ENCODE peak calls at places on chromosomes 5 and 9, in four cellular contexts. W is left ventricle myocardium inferior; O is tibial nerve; M is CD4-positive, CD25-positive, alpha-beta regulatory T cell. G is an unnamed sample.

GRCh38 chr9:71968541-71969090 is 57.2 kb downstream of the C9orf85 start:
- DNase-seq in W (no peak), O (no peak), M (no peak), G (no peak)

GRCh38 chr5:157390179-157390923 is 69.7 kb upstream of the NIPAL4 start:
- DNase-seq in W (no peak), O (no peak), M (peak; percentile 65), G (no peak)

GRCh38 chr9:91151014-91151740 is 210.5 kb downstream of the AUH start:
- DNase-seq in W (no peak), O (peak; percentile 52), M (peak; percentile 77), G (no peak)

GRCh38 chr9:105883847-105884246 is 189.5 kb downstream of the TMEM38B start:
- DNase-seq in W (no peak), O (no peak), M (no peak), G (no peak)

GRCh38 chr5:141716009-141716408 is 34.0 kb upstream of the ARAP3 start:
- DNase-seq in W (no peak), O (no peak), M (no peak), G (no peak)

GRCh38 chr5:6302099-6302498 is 76.2 kb downstream of the MED10 start:
- DNase-seq in W (no peak), O (no peak), M (no peak), G (no peak)

GRCh38 chr9:90322296-90322695 is 320.3 kb downstream of the DIRAS2 start:
- DNase-seq in W (no peak), O (no peak), M (no peak), G (no peak)

GRCh38 chr5:322942-323879 is 1.7 kb downstream of the AHRR start:
- DNase-seq in W (no peak), O (no peak), M (no peak), G (no peak)

GRCh38 chr5:179868541-179868940 is 9.9 kb upstream of the MRNIP start:
- DNase-seq in W (no peak), O (no peak), M (no peak), G (peak; percentile 45)

GRCh38 chr5:170327802-170328201 is 30.2 kb upstream of the LCP2 start:
- DNase-seq in W (no peak), O (no peak), M (no peak), G (no peak)

GRCh38 chr5:109387408-109387974 is 22.3 kb downstream of the PJA2 start:
- DNase-seq in W (no peak), O (no peak), M (no peak), G (no peak)

GRCh38 chr9:27664136-27664819 is 91.0 kb upstream of the C9orf72 start:
- DNase-seq in W (no peak), O (no peak), M (no peak), G (no peak)

GRCh38 chr5:59829389-59829788 is 64.1 kb downstream of the PDE4D start:
- DNase-seq in W (no peak), O (no peak), M (no peak), G (no peak)

GRCh38 chr5:50667079-50667652 is 729 bp downstream of the PARP8 start:
- DNase-seq in W (peak; percentile 70), O (peak; percentile 22), M (no peak), G (peak; percentile 82)

GRCh38 chr5:112174959-112175594 is 244.0 kb downstream of the EPB41L4A start:
- DNase-seq in W (no peak), O (peak; percentile 43), M (peak; percentile 40), G (no peak)

GRCh38 chr5:157543825-157544622 is 31.6 kb downstream of the ADAM19 start:
- DNase-seq in W (no peak), O (no peak), M (no peak), G (no peak)

GRCh38 chr9:136803551-136804508 is 3.9 kb upstream of the RABL6 start:
- DNase-seq in W (no peak), O (no peak), M (no peak), G (no peak)

GRCh38 chr9:80522465-80522864 is 950.7 kb downstream of the TLE4 start:
- DNase-seq in W (no peak), O (no peak), M (no peak), G (no peak)

GRCh38 chr5:81242906-81243436 is 9.8 kb downstream of the CKMT2 start:
- DNase-seq in W (no peak), O (no peak), M (no peak), G (no peak)

GRCh38 chr5:123670981-123671557 is 159.1 kb downstream of the CSNK1G3 start:
- DNase-seq in W (no peak), O (peak; percentile 77), M (peak; percentile 10), G (no peak)

GRCh38 chr5:134242146-134242545 is 16.3 kb upstream of the PPP2CA start:
- DNase-seq in W (peak; percentile 30), O (peak; percentile 23), M (no peak), G (no peak)

GRCh38 chr9:68498816-68499215 is 41.9 kb downstream of the TMEM252 start:
- DNase-seq in W (no peak), O (no peak), M (no peak), G (no peak)

DNA sequence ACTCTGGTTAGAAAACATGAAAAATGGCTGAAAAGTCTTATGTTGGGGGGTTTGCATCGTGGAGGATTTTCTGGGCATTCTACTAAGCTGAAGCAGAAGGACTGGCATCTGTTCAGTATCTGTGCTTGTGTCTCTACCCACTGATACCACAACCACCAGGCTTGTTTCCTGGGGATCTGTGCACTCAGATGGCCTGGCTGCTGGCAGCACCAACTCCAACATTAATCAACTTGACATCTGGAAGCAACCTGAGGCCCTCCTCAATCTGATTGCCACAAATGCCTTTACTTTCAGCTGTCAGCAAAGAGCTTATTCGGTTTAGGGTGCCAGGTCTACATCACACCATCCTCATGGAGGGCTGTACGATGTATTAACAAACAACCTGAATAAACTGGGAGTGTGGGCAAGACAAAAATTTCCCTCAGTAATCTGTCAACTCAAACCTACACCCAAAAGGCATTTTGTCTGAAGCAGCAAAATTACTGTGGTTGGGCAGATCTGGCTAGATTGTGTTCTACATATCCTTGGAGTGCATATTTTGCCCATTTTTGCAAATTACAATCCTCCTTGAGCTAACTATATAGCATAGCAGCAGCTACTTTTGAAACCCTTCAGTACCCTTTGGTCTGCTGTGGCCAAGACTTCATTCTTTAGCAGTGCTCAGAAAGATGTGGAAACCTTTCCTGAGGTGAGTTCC is 74.6 kb downstream of the FOXD1 start:
- DNase-seq in W (no peak), O (no peak), M (no peak), G (no peak)
- H3K4me1 ChIP-seq in W (no peaks in the 10 kb centered on the region), O (no peaks in the 10 kb centered on the region), M (no peaks in the 10 kb centered on the region), G (no peaks in the 10 kb centered on the region)

GRCh38 chr5:150641826-150642566 is 1.5 kb downstream of the SYNPO start:
- DNase-seq in W (no peak), O (no peak), M (no peak), G (no peak)
- H3K4me1 ChIP-seq in W (peaks cover 100% of the 10 kb centered on the region), O (peaks cover 88% of the 10 kb centered on the region), M (no peaks in the 10 kb centered on the region), G (peaks cover 87% of the 10 kb centered on the region)

GRCh38 chr5:113608113-113608551 is 94.6 kb downstream of the YTHDC2 start:
- DNase-seq in W (no peak), O (no peak), M (no peak), G (no peak)
- H3K4me1 ChIP-seq in W (no peaks in the 10 kb centered on the region), O (no peaks in the 10 kb centered on the region), M (no peaks in the 10 kb centered on the region), G (peaks cover 4% of the 10 kb centered on the region)

GRCh38 chr9:18260527-18260926 is 213.4 kb upstream of the ADAMTSL1 start:
- DNase-seq in W (no peak), O (no peak), M (no peak), G (no peak)
- H3K4me1 ChIP-seq in W (peaks cover 7% of the 10 kb centered on the region), O (peaks cover 2% of the 10 kb centered on the region), M (no peaks in the 10 kb centered on the region), G (no peaks in the 10 kb centered on the region)

DNA sequence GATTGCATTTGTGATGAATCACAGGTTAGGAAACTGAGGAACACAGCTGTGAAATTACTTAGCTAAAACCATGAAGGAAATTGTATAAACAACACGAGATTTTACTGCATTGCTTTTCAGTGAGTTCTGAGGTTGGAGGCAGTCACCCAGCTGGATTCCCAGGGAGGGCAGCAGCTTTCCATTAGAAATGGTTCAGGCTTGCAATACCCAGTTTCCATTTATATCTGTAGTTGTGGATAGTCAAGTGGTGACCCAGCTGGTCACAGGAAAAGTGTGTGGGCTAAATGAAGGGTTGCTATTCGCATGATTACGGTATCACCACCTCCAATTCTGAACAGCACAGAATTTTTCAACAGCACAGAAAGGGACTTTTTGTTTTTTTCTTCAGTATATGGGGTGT is 34.3 kb upstream of the SPATA31D4 start:
- DNase-seq in W (no peak), O (no peak), M (no peak), G (no peak)
- H3K4me1 ChIP-seq in W (no peaks in the 10 kb centered on the region), O (no peaks in the 10 kb centered on the region), M (no peaks in the 10 kb centered on the region), G (no peaks in the 10 kb centered on the region)

GRCh38 chr5:147635882-147636531 is 126.1 kb upstream of the DPYSL3 start:
- DNase-seq in W (no peak), O (no peak), M (no peak), G (no peak)
- H3K4me1 ChIP-seq in W (no peaks in the 10 kb centered on the region), O (no peaks in the 10 kb centered on the region), M (no peaks in the 10 kb centered on the region), G (no peaks in the 10 kb centered on the region)

DNA sequence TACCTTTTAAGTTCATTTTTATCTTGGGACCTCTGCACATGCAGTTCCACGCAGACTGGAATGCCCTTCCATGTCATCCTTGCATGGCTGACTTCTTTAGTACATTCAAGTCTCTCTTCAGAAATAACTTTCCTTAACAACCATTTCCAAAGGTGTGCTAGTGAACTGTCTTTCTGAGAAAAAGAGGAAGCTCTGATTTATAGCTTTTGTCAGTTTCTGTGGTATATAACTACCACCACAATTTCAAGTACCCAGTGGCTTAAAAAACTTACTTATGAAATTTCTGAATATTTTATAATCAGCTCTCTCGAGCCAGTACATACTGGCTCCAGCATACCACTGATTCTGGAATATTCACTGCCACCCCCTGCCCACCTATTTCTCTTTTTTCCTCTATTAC is 1613.8 kb downstream of the MAT2B start:
- DNase-seq in W (no peak), O (no peak), M (no peak), G (no peak)
- H3K4me1 ChIP-seq in W (no peaks in the 10 kb centered on the region), O (no peaks in the 10 kb centered on the region), M (no peaks in the 10 kb centered on the region), G (no peaks in the 10 kb centered on the region)

DNA sequence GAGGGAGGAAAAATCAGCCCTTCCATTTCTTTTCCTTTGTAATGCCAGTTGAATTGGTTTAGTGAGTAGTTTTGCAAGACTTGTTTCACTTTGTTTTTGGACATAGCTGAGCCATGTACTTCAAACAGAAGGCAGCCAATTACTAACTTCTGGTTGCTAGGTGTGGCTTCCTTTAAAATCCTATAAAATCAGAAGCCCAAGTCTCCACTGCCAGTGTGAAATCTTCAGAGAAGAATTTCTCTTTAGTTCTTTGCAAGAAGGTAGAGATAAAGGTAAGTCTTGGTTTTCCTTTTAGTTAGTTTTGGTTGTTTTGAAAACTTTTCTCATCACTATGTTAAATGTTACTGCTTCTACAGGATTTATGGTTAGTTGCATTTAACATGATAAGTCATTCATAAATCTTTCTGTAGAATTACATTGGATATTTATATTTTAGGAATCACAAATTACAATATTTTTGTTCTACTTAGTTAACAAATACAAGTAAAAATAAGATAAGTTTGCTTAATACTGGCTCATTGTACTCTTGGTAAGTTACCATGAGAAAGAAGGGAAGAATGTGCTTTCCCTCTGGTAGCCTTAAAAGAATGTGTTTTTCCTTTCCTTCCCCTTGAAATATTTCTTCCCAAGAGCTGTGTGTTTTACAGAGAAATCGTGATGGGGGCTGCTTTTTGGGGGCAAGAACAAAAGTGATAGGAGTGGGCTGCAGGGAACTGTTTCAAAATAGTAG is at the start of gene ANXA1:
- DNase-seq in W (no peak), O (peak; percentile 55), M (peak; percentile 29), G (no peak)
- H3K4me1 ChIP-seq in W (peaks cover 64% of the 10 kb centered on the region), O (peaks cover 41% of the 10 kb centered on the region), M (peaks cover 33% of the 10 kb centered on the region), G (peaks cover 72% of the 10 kb centered on the region)

G was measured in lower lobe of right lung.